ENCODE peak calls at places on chromosomes 5 and 9, in four cellular contexts. N is bronchial epithelial cell; W is CD8-positive, alpha-beta T cell; E is HCT116. T is an unnamed sample.

GRCh38 chr5:39422886-39423285 is 1.9 kb downstream of the DAB2 start:
- DNase-seq in N (no peak), W (no peak), E (no peak), T (no peak)

GRCh38 chr9:14910178-14910805 is at the start of gene FREM1:
- DNase-seq in N (no peak), W (no peak), E (no peak), T (no peak)

GRCh38 chr5:50302815-50303490 is 138.1 kb downstream of the EMB start:
- DNase-seq in N (peak), W (no peak), E (peak), T (no peak)

GRCh38 chr5:56429110-56429561 is 196.0 kb upstream of the ANKRD55 start:
- DNase-seq in N (peak), W (no peak), E (no peak), T (no peak)

GRCh38 chr5:39755986-39756385 is 331.2 kb upstream of the DAB2 start:
- DNase-seq in N (peak), W (no peak), E (peak), T (peak)

GRCh38 chr5:139747583-139748504 is 47.8 kb upstream of the PSD2 start:
- DNase-seq in N (no peak), W (peak), E (no peak), T (peak)

GRCh38 chr5:126395627-126396026 is 27.6 kb upstream of the GRAMD2B start:
- DNase-seq in N (no peak), W (no peak), E (no peak), T (no peak)

GRCh38 chr9:128420651-128421473 is at the start of gene CERCAM:
- DNase-seq in N (no peak), W (peak), E (no peak), T (peak)

GRCh38 chr5:154756871-154757646 is 1.9 kb downstream of the LARP1 start:
- DNase-seq in N (peak), W (peak), E (no peak), T (peak)

DNA sequence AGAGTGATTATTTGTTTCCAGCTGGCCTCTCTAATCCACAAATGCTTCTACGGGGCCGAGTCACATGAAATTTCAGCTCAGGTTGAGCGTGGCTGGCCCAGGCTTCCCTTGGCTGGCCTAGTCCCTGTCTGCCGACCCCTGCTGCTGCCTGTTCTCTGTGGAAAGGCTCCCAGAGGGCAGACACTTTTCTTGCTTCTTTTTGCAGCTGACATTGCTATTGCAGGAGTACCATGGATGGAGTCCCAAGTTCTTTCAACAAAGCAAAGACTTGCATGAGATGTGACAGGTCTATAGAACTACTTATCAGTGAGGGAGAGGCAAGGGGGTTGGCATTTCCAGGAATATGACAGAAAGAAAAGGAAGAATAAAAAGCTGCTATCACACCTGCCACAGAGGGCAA is 287.4 kb upstream of the ARRDC3 start:
- DNase-seq in N (no peak), W (no peak), E (no peak), T (no peak)
- H3K4me3 ChIP-seq in N (no peak), W (no peak), E (no peak), T (no peak)

GRCh38 chr5:115549154-115549553 is 4.6 kb upstream of the FEM1C start:
- DNase-seq in N (peak), W (no peak), E (peak), T (no peak)
- TF ChIP-seq CTCF in N (no peak), W (no peak), E (peak), T (no peak)

DNA sequence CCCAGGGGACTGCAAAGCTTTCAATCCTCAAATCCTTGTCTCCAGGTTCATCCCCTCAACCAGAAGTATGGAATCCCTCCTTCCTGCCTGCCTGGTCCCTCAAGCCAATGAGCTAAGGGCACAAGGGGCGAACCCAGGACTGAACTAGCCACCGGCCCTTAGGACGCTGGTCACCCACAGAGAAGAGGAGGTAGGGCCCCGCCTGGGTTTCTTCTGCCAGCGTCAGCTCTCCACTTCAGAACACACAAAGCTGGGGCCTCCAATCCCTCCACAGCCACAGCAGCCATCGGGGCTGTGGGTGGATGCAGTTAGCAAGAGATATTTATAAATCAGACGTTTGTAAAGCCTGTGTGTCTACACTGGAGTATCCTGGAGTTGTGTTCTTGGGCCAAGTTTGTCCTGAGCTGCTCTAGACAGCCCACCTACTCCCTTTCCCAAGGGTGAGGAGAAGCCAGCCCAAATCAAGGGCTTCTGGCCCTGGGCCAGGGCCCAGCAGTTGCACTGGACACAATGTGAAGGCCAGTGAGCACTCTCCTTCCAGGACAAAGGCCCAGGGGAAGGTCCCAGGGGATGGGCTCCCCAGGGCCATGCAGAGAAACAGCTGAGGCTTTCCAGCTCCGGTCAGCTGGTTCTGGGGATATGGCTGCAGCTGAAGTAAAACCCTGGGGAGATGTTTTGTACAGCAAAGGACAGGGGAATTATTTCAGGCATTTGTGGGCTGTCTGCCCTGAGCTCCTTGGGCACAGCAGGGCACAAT is 18.9 kb downstream of the AMBP start:
- DNase-seq in N (no peak), W (no peak), E (no peak), T (no peak)
- H3K4me3 ChIP-seq in N (no peak), W (no peak), E (no peak), T (no peak)

GRCh38 chr5:142981475-142981874 is 211.3 kb downstream of the ARHGAP26 start:
- DNase-seq in N (no peak), W (no peak), E (no peak), T (no peak)

GRCh38 chr5:142984525-142984924 is 214.3 kb downstream of the ARHGAP26 start:
- DNase-seq in N (no peak), W (no peak), E (no peak), T (no peak)

GRCh38 chr5:142981886-142982820 is 212.0 kb downstream of the ARHGAP26 start:
- DNase-seq in N (peak), W (no peak), E (no peak), T (peak)

GRCh38 chr5:142984016-142984415 is 213.8 kb downstream of the ARHGAP26 start:
- DNase-seq in N (peak), W (no peak), E (no peak), T (no peak)

DNA sequence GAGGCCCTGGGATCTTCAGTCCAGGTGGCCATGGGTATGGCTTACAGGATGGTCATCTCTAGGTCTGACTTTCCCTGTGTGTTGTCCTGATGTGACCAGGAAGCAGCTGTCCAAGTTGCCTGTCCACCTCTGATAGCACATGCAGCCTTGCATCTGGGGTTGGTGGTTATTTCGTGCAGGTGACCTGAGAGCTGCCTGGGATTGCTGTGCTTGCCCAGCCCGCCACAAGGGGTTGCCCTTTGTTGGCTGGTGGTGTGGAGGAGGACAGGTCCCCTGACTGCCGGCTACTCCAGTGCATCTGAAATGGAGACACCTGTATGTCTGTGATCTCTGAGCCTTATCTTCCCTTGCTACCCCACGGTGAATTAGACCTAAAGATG is 212.6 kb downstream of the ARHGAP26 start:
- DNase-seq in N (no peak), W (no peak), E (no peak), T (no peak)
- TF ChIP-seq CTCF in N (no peak), W (no peak), E (peak), T (no peak)

GRCh38 chr5:74673011-74673790 is 11.8 kb upstream of the HEXB start:
- DNase-seq in N (peak), W (no peak), E (peak), T (peak)
- H3K4me3 ChIP-seq in N (no peak), W (no peak), E (no peak), T (peak)

DNA sequence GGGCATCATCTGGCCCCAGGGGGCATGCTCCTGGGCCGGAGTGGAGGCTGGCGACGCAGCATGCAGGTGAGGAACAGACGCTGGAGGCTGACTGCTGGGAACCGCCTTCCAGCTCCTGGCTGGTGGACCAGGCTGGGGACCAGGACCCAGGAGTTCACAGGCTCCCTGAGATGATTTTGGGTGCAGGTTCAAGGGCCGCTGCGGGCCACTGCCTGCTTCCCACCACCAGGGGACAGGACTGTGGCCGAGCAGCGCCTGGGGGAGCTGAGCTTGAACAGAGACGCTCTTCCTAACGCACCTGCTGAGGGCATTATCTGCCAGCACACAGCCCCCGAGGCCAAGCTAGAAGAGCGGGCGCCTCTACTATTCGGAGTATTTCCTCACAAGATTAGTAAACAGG is 132.1 kb upstream of the RAPGEF1 start:
- DNase-seq in N (no peak), W (no peak), E (no peak), T (no peak)
- TF ChIP-seq CTCF in N (peak), W (no peak), E (peak), T (no peak)

DNA sequence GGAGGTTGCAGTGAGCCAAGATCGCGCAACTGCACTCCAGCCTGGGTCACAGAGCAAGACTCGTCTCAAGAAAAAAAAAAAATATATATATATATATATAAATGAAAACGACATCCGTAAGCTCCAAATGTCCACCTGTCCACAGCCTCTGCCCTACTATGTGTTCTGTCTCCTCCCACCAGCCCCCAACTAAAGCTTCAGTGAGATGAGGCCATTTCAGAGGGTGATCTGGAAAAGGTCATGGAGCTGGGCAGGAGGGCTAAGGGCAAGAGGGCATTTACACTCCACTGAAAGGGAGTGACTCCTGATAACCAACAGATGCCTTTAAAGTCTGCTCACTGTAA is 2.4 kb downstream of the SPRY4 start:
- DNase-seq in N (no peak), W (no peak), E (no peak), T (no peak)
- H3K4me3 ChIP-seq in N (no peak), W (no peak), E (peak), T (peak)

GRCh38 chr5:142797420-142797819 is 27.2 kb downstream of the ARHGAP26 start:
- DNase-seq in N (no peak), W (no peak), E (no peak), T (no peak)
- TF ChIP-seq CTCF in N (no peak), W (no peak), E (no peak), T (no peak)

GRCh38 chr9:124016152-124017063 is 4.8 kb downstream of the LHX2 start:
- DNase-seq in N (no peak), W (no peak), E (no peak), T (no peak)

GRCh38 chr9:124018731-124019697 is 7.4 kb downstream of the LHX2 start:
- DNase-seq in N (no peak), W (no peak), E (no peak), T (no peak)

GRCh38 chr9:124017929-124018730 is 6.6 kb downstream of the LHX2 start:
- DNase-seq in N (no peak), W (no peak), E (no peak), T (no peak)

GRCh38 chr9:124015661-124016131 is 4.1 kb downstream of the LHX2 start:
- DNase-seq in N (no peak), W (no peak), E (no peak), T (no peak)

DNA sequence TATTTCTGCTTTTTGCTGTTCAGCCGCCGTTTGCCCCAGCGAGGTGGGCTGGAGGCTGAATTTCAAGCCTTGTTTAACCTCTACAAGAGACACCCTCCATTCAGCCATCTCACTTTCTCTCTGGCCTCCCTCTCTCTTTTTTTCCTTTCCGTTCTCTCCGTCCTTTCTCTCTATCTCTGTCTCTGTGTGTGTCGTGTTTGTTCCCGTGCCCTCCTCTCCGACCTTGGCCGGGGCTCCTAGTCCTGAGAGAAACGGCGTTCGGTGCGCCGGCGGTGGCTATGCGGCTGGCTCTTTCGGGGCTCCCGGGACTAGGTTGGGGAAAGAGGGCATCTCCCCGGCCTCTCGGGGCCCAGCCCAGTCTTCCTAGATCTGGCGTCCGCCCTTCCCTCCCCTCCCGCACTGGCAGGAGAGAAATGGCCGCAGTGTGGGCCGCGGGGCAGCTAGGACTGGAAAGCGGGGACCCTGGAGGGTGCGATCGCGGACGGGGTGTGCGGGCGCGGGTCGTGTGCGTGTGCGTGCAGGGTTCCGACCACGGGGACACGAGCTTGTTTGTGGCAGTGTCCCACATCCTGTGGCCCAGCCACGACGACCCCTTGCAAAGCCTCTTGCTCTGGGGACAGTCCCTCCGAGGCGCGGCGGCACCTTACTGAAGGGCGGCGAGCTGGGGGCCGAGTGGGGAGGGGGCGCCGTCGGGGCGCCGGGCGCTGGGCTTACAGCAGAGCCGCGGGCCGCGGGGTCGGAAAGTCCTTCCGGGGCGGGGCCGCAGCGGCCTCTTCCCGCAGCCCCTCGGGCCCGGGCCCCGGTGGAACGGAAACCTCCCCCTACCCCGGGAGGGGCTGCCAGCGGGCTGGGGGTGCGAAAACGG is 5.7 kb downstream of the LHX2 start:
- DNase-seq in N (no peak), W (no peak), E (no peak), T (no peak)
- H3K4me3 ChIP-seq in N (no peak), W (peak), E (no peak), T (no peak)